ENCODE peak calls at places on chromosomes 13 and 19, in six cellular contexts. H is breast epithelium, D is upper lobe of left lung, Q is colonic mucosa, A is tibial artery, X is mammary epithelial cell. G is an unnamed sample.
A peak's percentile ranks its signal among the peaks of the same experiment; 100 is the strongest.

GRCh38 chr13:105774739-105775460 is 760.6 kb downstream of the EFNB2 start:
- DNase-seq in Q (no peak), X (no peak), H (no peak), D (no peak), A (no peak), G (no peak)

GRCh38 chr19:55156202-55157063 is 1.1 kb downstream of the TNNI3 start:
- DNase-seq in H (no peak), A (no peak), Q (peak; percentile 91), D (peak; percentile 55), X (peak; percentile 29), G (no peak)

GRCh38 chr13:60448907-60449510 is 52.0 kb downstream of the TDRD3 start:
- DNase-seq in D (no peak), X (peak; percentile 27), A (no peak), Q (peak; percentile 29), H (no peak), G (no peak)

GRCh38 chr19:48678201-48678600 is 5.4 kb upstream of the NTN5 start:
- DNase-seq in A (no peak), X (no peak), H (no peak), D (no peak), Q (peak; percentile 73), G (no peak)

GRCh38 chr13:72643339-72643989 is 84.0 kb downstream of the MZT1 start:
- DNase-seq in D (peak; percentile 28), X (peak; percentile 32), H (no peak), A (peak; percentile 28), Q (peak; percentile 75), G (no peak)

GRCh38 chr19:57583104-57583520 is 833 bp upstream of the ZIK1 start:
- DNase-seq in A (no peak), X (no peak), D (no peak), Q (no peak), H (no peak), G (no peak)

GRCh38 chr13:80649274-80649673 is 308.3 kb upstream of the SPRY2 start:
- DNase-seq in A (no peak), Q (no peak), X (no peak), H (no peak), D (no peak), G (no peak)

GRCh38 chr19:45440873-45441654 is 17.3 kb upstream of the ERCC1 start:
- DNase-seq in D (no peak), X (peak; percentile 18), H (no peak), Q (no peak), A (no peak), G (no peak)

GRCh38 chr13:33723365-33723764 is 94.6 kb upstream of the RFC3 start:
- DNase-seq in D (no peak), Q (no peak), A (no peak), H (no peak), X (no peak), G (no peak)

GRCh38 chr13:37492741-37493514 is 105.6 kb downstream of the POSTN start:
- DNase-seq in D (no peak), A (no peak), H (no peak), X (peak; percentile 66), Q (no peak), G (no peak)

GRCh38 chr13:26785845-26786630 is 25.5 kb upstream of the GPR12 start:
- DNase-seq in D (peak; percentile 27), H (no peak), X (peak; percentile 3), Q (peak; percentile 34), A (peak; percentile 37), G (no peak)

GRCh38 chr13:29359181-29359580 is 236.3 kb downstream of the SLC7A1 start:
- DNase-seq in Q (no peak), H (no peak), D (no peak), A (no peak), X (no peak), G (no peak)

GRCh38 chr13:91747164-91747563 is 348.7 kb downstream of the GPC5 start:
- DNase-seq in H (no peak), A (no peak), Q (no peak), D (no peak), X (no peak), G (no peak)

GRCh38 chr13:98216711-98217110 is 39.6 kb upstream of the RNF113B start:
- DNase-seq in D (no peak), A (no peak), X (no peak), H (no peak), Q (no peak), G (no peak)

GRCh38 chr13:110345701-110346100 is 38.6 kb downstream of the COL4A2 start:
- DNase-seq in D (no peak), H (no peak), X (no peak), Q (no peak), A (no peak), G (no peak)

GRCh38 chr13:107370036-107370785 is 802.3 kb upstream of the ARGLU1 start:
- DNase-seq in Q (no peak), H (no peak), X (no peak), A (no peak), D (no peak), G (no peak)

GRCh38 chr13:75258159-75258782 is 223.7 kb downstream of the TBC1D4 start:
- DNase-seq in Q (no peak), D (no peak), A (no peak), H (no peak), X (peak; percentile 50), G (no peak)

GRCh38 chr19:11364296-11364904 is 9.2 kb downstream of the PLPPR2 start:
- DNase-seq in D (no peak), Q (no peak), H (no peak), A (no peak), X (no peak), G (no peak)

GRCh38 chr19:11365557-11366117 is 8.8 kb upstream of the SWSAP1 start:
- DNase-seq in A (no peak), D (no peak), H (no peak), X (no peak), Q (no peak), G (no peak)

GRCh38 chr19:11361771-11362731 is 6.8 kb downstream of the PLPPR2 start:
- DNase-seq in A (no peak), X (no peak), H (no peak), D (no peak), Q (peak; percentile 65), G (no peak)

GRCh38 chr19:11364935-11365334 is 9.5 kb upstream of the SWSAP1 start:
- DNase-seq in X (no peak), Q (no peak), D (no peak), A (no peak), H (no peak), G (no peak)

DNA sequence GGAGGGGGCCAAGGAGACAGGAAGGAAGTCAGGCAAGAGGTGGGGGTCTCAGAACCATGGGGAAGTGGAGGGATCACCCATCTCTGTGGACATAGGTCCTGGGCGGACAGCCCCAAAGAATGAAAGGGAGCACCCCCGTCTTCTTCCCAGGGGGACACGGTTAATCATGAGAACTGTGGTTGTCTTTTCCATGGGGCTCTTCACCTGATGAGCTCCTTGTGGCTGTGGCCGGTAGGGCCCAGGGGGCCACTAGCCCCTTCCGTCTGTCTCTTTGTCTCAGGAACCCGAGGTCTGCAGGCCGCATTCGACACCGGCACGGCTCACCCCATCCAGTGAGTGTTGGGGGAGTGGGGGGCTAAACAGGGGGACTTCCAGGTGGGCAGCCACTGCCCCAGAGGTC is 8.6 kb downstream of the PLPPR2 start:
- DNase-seq in A (no peak), X (no peak), Q (no peak), H (no peak), D (no peak), G (no peak)
- TF ChIP-seq CTCF in A (no peak), X (no peak), Q (no peak), H (no peak), D (no peak), G (no peak)

DNA sequence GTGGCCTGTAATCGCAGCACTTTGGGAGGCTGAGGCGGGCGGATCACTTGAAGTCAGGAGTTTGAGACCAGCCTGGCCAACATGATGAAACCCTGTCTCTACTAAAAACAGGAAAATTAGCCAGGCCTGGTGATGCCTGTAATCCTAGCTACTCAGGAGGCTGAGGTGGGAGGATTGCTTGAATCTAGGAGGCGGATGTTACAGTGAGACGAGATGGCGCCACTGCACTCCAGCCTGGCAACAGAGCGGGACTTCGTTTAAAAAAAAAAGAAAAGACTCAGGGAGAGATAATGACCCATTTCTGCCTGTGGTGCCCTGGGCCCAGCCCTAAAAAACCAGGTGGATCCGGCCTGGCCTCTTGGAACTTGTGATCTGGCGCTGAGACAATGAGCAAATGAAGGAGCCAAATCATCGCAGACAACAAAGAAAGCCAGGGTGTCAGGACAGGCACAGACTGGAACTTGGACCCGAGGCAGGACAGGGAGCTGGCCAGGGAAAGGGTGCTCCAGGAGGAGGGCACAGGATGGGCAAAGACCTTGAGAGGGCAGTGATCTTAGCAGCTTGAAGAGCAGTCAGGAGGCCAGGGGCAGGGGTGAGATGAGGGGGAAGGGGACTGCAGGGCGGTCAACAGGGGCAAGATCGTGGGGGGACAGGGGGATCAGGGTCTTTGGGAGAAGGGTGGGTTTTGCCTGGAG is 963 bp upstream of the JAK3 start:
- DNase-seq in Q (no peak), A (no peak), H (no peak), D (no peak), X (no peak), G (no peak)
- H3K4me1 ChIP-seq in Q (no peaks in the 10 kb centered on the region), A (no peaks in the 10 kb centered on the region), H (no peaks in the 10 kb centered on the region), D (peaks cover 22% of the 10 kb centered on the region), X (peaks cover 11% of the 10 kb centered on the region), G (no peaks in the 10 kb centered on the region)

GRCh38 chr19:5147074-5147970 is 178.4 kb downstream of the KDM4B start:
- DNase-seq in Q (no peak), X (no peak), A (peak; percentile 20), H (no peak), D (no peak), G (no peak)

GRCh38 chr19:5148794-5149190 is 179.9 kb downstream of the KDM4B start:
- DNase-seq in D (no peak), A (no peak), Q (no peak), X (no peak), H (no peak), G (no peak)

GRCh38 chr19:5149508-5149907 is 180.6 kb downstream of the KDM4B start:
- DNase-seq in D (no peak), H (no peak), X (no peak), Q (no peak), A (no peak), G (no peak)

GRCh38 chr19:5149930-5150329 is 181.0 kb downstream of the KDM4B start:
- DNase-seq in Q (no peak), A (no peak), D (no peak), X (no peak), H (no peak), G (no peak)

GRCh38 chr19:5147971-5148793 is 179.3 kb downstream of the KDM4B start:
- DNase-seq in Q (no peak), X (no peak), D (no peak), H (no peak), A (peak; percentile 56), G (no peak)
- TF ChIP-seq CTCF in Q (no peak), X (no peak), D (no peak), H (no peak), A (no peak), G (no peak)

GRCh38 chr19:14113762-14114414 is 3.7 kb downstream of the PRKACA start:
- DNase-seq in H (no peak), X (no peak), Q (peak; percentile 61), A (no peak), D (no peak), G (no peak)

GRCh38 chr19:14112809-14113385 is 4.7 kb downstream of the PRKACA start:
- DNase-seq in D (no peak), Q (no peak), A (peak; percentile 61), X (no peak), H (no peak), G (no peak)

GRCh38 chr19:14110650-14111049 is 6.9 kb downstream of the PRKACA start:
- DNase-seq in D (no peak), A (no peak), H (no peak), X (no peak), Q (no peak), G (no peak)

GRCh38 chr19:14112051-14112808 is 5.3 kb downstream of the PRKACA start:
- DNase-seq in X (no peak), H (no peak), D (no peak), A (no peak), Q (no peak), G (no peak)

GRCh38 chr19:14111486-14111885 is 6.1 kb downstream of the PRKACA start:
- DNase-seq in D (no peak), A (no peak), Q (no peak), H (no peak), X (no peak), G (no peak)
- H3K4me1 ChIP-seq in D (peaks cover 45% of the 10 kb centered on the region), A (peaks cover 5% of the 10 kb centered on the region), Q (peaks cover 6% of the 10 kb centered on the region), H (peaks cover 17% of the 10 kb centered on the region), X (peaks cover 20% of the 10 kb centered on the region), G (peaks cover 8% of the 10 kb centered on the region)

G was measured in prostate gland.